ENCODE peak calls at places on chromosome 7, in eight cellular contexts. F is GM13977, T is BE2C, J is GM12864, X is dorsolateral prefrontal cortex, P is OCI-LY7, K is AG09309, Q is endothelial cell of umbilical vein. B is an unnamed sample.
A peak's percentile ranks its signal among the peaks of the same experiment; 100 is the strongest.

GRCh38 chr7:123735539-123735938 is 13.3 kb downstream of the WASL start:
- DNase-seq in F (no peak), T (no peak), J (no peak), X (no peak), P (no peak), K (no peak), Q (no peak), B (no peak)

GRCh38 chr7:36668750-36669149 is 55.5 kb downstream of the AOAH start:
- DNase-seq in F (no peak), T (no peak), J (no peak), X (no peak), P (no peak), K (no peak), Q (no peak), B (no peak)

GRCh38 chr7:25432807-25433206 is 204.5 kb upstream of the NPVF start:
- DNase-seq in F (no peak), T (no peak), J (no peak), X (no peak), P (no peak), K (no peak), Q (no peak), B (no peak)

GRCh38 chr7:114508096-114508495 is 93.5 kb downstream of the FOXP2 start:
- DNase-seq in F (no peak), T (no peak), J (no peak), X (no peak), P (no peak), K (peak; percentile 20), Q (peak; percentile 24), B (no peak)

GRCh38 chr7:7989133-7989984 is 20.8 kb downstream of the GLCCI1 start:
- DNase-seq in F (no peak), T (no peak), J (no peak), X (no peak), P (no peak), K (no peak), Q (peak; percentile 10), B (no peak)

GRCh38 chr7:327991-328702 is 38.2 kb downstream of the FOXL3 start:
- DNase-seq in F (no peak), T (peak; percentile 1), J (no peak), X (no peak), P (no peak), K (no peak), Q (no peak), B (no peak)

GRCh38 chr7:55533729-55534080 is 38.6 kb downstream of the VOPP1 start:
- DNase-seq in F (no peak), T (no peak), J (no peak), X (no peak), P (no peak), K (no peak), Q (no peak), B (no peak)

GRCh38 chr7:151825711-151826110 is 51.2 kb downstream of the PRKAG2 start:
- DNase-seq in F (no peak), T (no peak), J (no peak), X (no peak), P (no peak), K (no peak), Q (no peak), B (no peak)

GRCh38 chr7:116553168-116553567 is 28.3 kb downstream of the CAV1 start:
- DNase-seq in F (no peak), T (no peak), J (no peak), X (no peak), P (no peak), K (no peak), Q (no peak), B (no peak)

GRCh38 chr7:151796871-151797270 is 80.0 kb downstream of the PRKAG2 start:
- DNase-seq in F (no peak), T (no peak), J (no peak), X (no peak), P (no peak), K (no peak), Q (no peak), B (peak; percentile 43)

GRCh38 chr7:152618427-152618826 is 57.5 kb downstream of the XRCC2 start:
- DNase-seq in F (no peak), T (no peak), J (no peak), X (no peak), P (no peak), K (no peak), Q (no peak), B (no peak)

GRCh38 chr7:112129655-112130323 is 76.4 kb downstream of the DOCK4 start:
- DNase-seq in F (no peak), T (no peak), J (no peak), X (no peak), P (no peak), K (no peak), Q (peak; percentile 68), B (no peak)

GRCh38 chr7:16739863-16740622 is 13.5 kb upstream of the TSPAN13 start:
- DNase-seq in F (no peak), T (peak; percentile 59), J (no peak), X (peak; percentile 22), P (no peak), K (peak; percentile 97), Q (peak; percentile 88), B (no peak)

GRCh38 chr7:15755061-15755460 is 68.6 kb upstream of the MEOX2 start:
- DNase-seq in F (no peak), T (no peak), J (no peak), X (no peak), P (no peak), K (peak; percentile 83), Q (no peak), B (no peak)

GRCh38 chr7:155918720-155919399 is 106.6 kb upstream of the SHH start:
- DNase-seq in F (no peak), T (no peak), J (no peak), X (no peak), P (no peak), K (no peak), Q (peak; percentile 48), B (no peak)

GRCh38 chr7:124275411-124275810 is 242.5 kb upstream of the TMEM229A start:
- DNase-seq in F (no peak), T (no peak), J (no peak), X (no peak), P (no peak), K (no peak), Q (no peak), B (no peak)

GRCh38 chr7:1458676-1459511 is at the start of gene MICALL2:
- DNase-seq in F (peak; percentile 64), T (peak; percentile 77), J (no peak), X (peak; percentile 55), P (peak; percentile 19), K (no peak), Q (peak; percentile 88), B (peak; percentile 60)

GRCh38 chr7:121872831-121873764 is at the start of gene PTPRZ1:
- DNase-seq in F (no peak), T (peak; percentile 25), J (no peak), X (peak; percentile 22), P (no peak), K (no peak), Q (peak; percentile 21), B (no peak)

GRCh38 chr7:130365511-130366441 is 14.5 kb upstream of the CPA1 start:
- DNase-seq in F (peak; percentile 42), T (peak; percentile 84), J (peak; percentile 61), X (peak; percentile 36), P (no peak), K (no peak), Q (no peak), B (peak; percentile 74)

GRCh38 chr7:111029574-111030357 is 61.2 kb upstream of the LRRN3 start:
- DNase-seq in F (peak; percentile 16), T (peak; percentile 32), J (no peak), X (no peak), P (no peak), K (no peak), Q (peak; percentile 71), B (peak; percentile 78)

GRCh38 chr7:102258749-102259107 is 27.9 kb upstream of the SH2B2 start:
- DNase-seq in F (no peak), T (peak; percentile 61), J (no peak), X (no peak), P (no peak), K (no peak), Q (no peak), B (no peak)

DNA sequence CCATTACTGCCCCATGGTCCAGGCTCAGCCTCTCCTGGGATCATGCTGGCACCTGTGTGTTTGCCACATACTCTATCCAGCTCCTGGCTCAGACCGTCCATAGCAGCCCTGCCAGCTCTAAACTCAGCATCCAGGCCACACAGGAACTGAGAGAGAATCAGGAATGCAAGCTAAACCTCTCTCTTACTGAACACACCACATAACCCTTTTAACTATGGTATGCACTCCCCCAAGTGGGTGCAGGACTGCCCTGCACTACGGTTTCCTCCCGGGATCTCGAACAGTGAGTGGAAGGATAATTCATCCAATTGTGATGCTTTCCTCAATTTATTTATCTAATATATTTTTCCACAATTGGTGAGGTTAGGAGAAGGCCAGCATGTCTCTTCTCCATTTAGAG is 17.1 kb upstream of the ZNF800 start:
- DNase-seq in F (no peak), T (no peak), J (no peak), X (no peak), P (no peak), K (no peak), Q (no peak), B (no peak)
- TF ChIP-seq CTCF in F (peak; percentile 23), T (peak; percentile 41), J (no peak), X (no peak), P (peak; percentile 27), K (peak; percentile 27), Q (no peak), B (no peak)

DNA sequence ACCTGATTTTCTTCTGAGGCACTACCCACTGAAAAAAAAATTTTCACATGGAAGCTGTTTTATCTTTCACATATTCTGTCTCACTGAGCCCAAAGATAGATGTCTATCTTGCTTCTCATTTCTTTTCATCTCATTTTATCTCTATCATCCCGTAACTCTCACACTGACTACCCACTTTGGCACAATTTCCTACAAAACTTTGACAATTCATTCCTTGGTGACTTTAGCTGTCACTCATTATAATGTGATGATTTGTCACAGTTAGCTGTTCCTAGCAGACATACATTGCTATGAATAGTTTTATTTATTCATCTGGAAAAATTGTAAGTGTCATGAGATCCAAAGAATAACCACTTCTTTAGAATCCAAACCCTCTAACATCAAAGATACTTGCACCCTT is 589.9 kb upstream of the TEX47 start:
- DNase-seq in F (no peak), T (no peak), J (no peak), X (no peak), P (no peak), K (no peak), Q (no peak), B (no peak)
- TF ChIP-seq CTCF in F (no peak), T (no peak), J (no peak), X (no peak), P (no peak), K (no peak), Q (no peak), B (no peak)

GRCh38 chr7:108660465-108660864 is 90.8 kb downstream of the DNAJB9 start:
- DNase-seq in F (no peak), T (no peak), J (no peak), X (no peak), P (no peak), K (no peak), Q (peak; percentile 6), B (no peak)

GRCh38 chr7:108659867-108660266 is 90.2 kb downstream of the DNAJB9 start:
- DNase-seq in F (no peak), T (no peak), J (no peak), X (no peak), P (no peak), K (no peak), Q (no peak), B (no peak)

GRCh38 chr7:108662783-108663182 is 93.1 kb downstream of the DNAJB9 start:
- DNase-seq in F (no peak), T (no peak), J (no peak), X (no peak), P (no peak), K (no peak), Q (no peak), B (no peak)
- TF ChIP-seq CTCF in F (no peak), T (no peak), J (no peak), X (no peak), P (no peak), K (no peak), Q (no peak), B (no peak)

GRCh38 chr7:140397784-140398750 is at the start of gene SLC37A3:
- DNase-seq in F (peak; percentile 95), T (peak; percentile 91), J (no peak), X (peak; percentile 80), P (peak; percentile 83), K (peak; percentile 11), Q (peak; percentile 74), B (peak; percentile 90)
- TF ChIP-seq CTCF in F (no peak), T (no peak), J (peak; percentile 14), X (no peak), P (no peak), K (peak; percentile 15), Q (no peak), B (no peak)